ENCODE peak calls at places on chromosomes 7 and 10, in ten cellular contexts. One of them, this sample, is unnamed.

GRCh38 chr7:146478975-146479492 is 362.4 kb downstream of the CNTNAP2 start:
- DNase-seq in body of pancreas: no peak
- DNase-seq in uterus: no peak
- DNase-seq in tibial nerve: no peak
- DNase-seq in breast epithelium: no peak
- DNase-seq in upper lobe of left lung: no peak
- DNase-seq in thyroid gland: no peak
- DNase-seq in prostate gland: no peak
- DNase-seq in right lobe of liver: no peak
- DNase-seq in A549: no peak
- DNase-seq in this sample: no peak

GRCh38 chr7:151821806-151822540 is 54.9 kb downstream of the PRKAG2 start:
- DNase-seq in uterus: no peak
- DNase-seq in breast epithelium: no peak
- DNase-seq in right lobe of liver: peak
- DNase-seq in prostate gland: no peak
- DNase-seq in body of pancreas: no peak
- DNase-seq in A549: no peak
- DNase-seq in thyroid gland: no peak
- DNase-seq in upper lobe of left lung: no peak
- DNase-seq in tibial nerve: no peak
- DNase-seq in this sample: no peak

GRCh38 chr10:127298396-127298795 is 102.0 kb upstream of the INSYN2A start:
- DNase-seq in uterus: no peak
- DNase-seq in right lobe of liver: no peak
- DNase-seq in breast epithelium: no peak
- DNase-seq in upper lobe of left lung: no peak
- DNase-seq in body of pancreas: no peak
- DNase-seq in thyroid gland: no peak
- DNase-seq in tibial nerve: no peak
- DNase-seq in A549: no peak
- DNase-seq in prostate gland: no peak
- DNase-seq in this sample: no peak

GRCh38 chr10:123948030-123948823 is 56.6 kb upstream of the CPXM2 start:
- DNase-seq in upper lobe of left lung: no peak
- DNase-seq in body of pancreas: no peak
- DNase-seq in A549: no peak
- DNase-seq in thyroid gland: no peak
- DNase-seq in uterus: no peak
- DNase-seq in breast epithelium: no peak
- DNase-seq in right lobe of liver: no peak
- DNase-seq in tibial nerve: no peak
- DNase-seq in prostate gland: no peak
- DNase-seq in this sample: no peak

GRCh38 chr7:41702635-41703371 is at the start of gene INHBA:
- DNase-seq in prostate gland: no peak
- DNase-seq in body of pancreas: no peak
- DNase-seq in thyroid gland: no peak
- DNase-seq in breast epithelium: no peak
- DNase-seq in right lobe of liver: no peak
- DNase-seq in upper lobe of left lung: no peak
- DNase-seq in tibial nerve: no peak
- DNase-seq in A549: peak
- DNase-seq in uterus: peak
- DNase-seq in this sample: no peak

GRCh38 chr7:82623812-82624211 is 180.2 kb upstream of the CACNA2D1 start:
- DNase-seq in uterus: no peak
- DNase-seq in upper lobe of left lung: no peak
- DNase-seq in tibial nerve: no peak
- DNase-seq in A549: no peak
- DNase-seq in body of pancreas: no peak
- DNase-seq in right lobe of liver: no peak
- DNase-seq in prostate gland: no peak
- DNase-seq in breast epithelium: no peak
- DNase-seq in thyroid gland: no peak
- DNase-seq in this sample: no peak

GRCh38 chr7:96987719-96988118 is 17.6 kb upstream of the DLX6 start:
- DNase-seq in tibial nerve: no peak
- DNase-seq in uterus: no peak
- DNase-seq in prostate gland: no peak
- DNase-seq in A549: no peak
- DNase-seq in upper lobe of left lung: no peak
- DNase-seq in body of pancreas: no peak
- DNase-seq in thyroid gland: no peak
- DNase-seq in breast epithelium: no peak
- DNase-seq in right lobe of liver: no peak
- DNase-seq in this sample: no peak

GRCh38 chr7:108863221-108863848 is 293.7 kb downstream of the DNAJB9 start:
- DNase-seq in breast epithelium: no peak
- DNase-seq in tibial nerve: no peak
- DNase-seq in A549: no peak
- DNase-seq in thyroid gland: no peak
- DNase-seq in body of pancreas: no peak
- DNase-seq in prostate gland: no peak
- DNase-seq in upper lobe of left lung: no peak
- DNase-seq in uterus: no peak
- DNase-seq in right lobe of liver: no peak
- DNase-seq in this sample: no peak

GRCh38 chr7:94258418-94258817 is 136.3 kb upstream of the COL1A2 start:
- DNase-seq in A549: no peak
- DNase-seq in tibial nerve: no peak
- DNase-seq in prostate gland: no peak
- DNase-seq in uterus: no peak
- DNase-seq in body of pancreas: no peak
- DNase-seq in right lobe of liver: no peak
- DNase-seq in thyroid gland: no peak
- DNase-seq in upper lobe of left lung: no peak
- DNase-seq in breast epithelium: no peak
- DNase-seq in this sample: no peak

GRCh38 chr10:12405342-12406320 is 56.3 kb downstream of the CAMK1D start:
- DNase-seq in body of pancreas: peak
- DNase-seq in upper lobe of left lung: no peak
- DNase-seq in breast epithelium: no peak
- DNase-seq in tibial nerve: no peak
- DNase-seq in thyroid gland: no peak
- DNase-seq in prostate gland: peak
- DNase-seq in uterus: no peak
- DNase-seq in A549: peak
- DNase-seq in right lobe of liver: no peak
- DNase-seq in this sample: no peak

GRCh38 chr7:142800699-142801260 is 30.0 kb downstream of the PRSS2 start:
- DNase-seq in uterus: no peak
- DNase-seq in tibial nerve: no peak
- DNase-seq in body of pancreas: no peak
- DNase-seq in right lobe of liver: no peak
- DNase-seq in prostate gland: no peak
- DNase-seq in thyroid gland: no peak
- DNase-seq in breast epithelium: no peak
- DNase-seq in upper lobe of left lung: no peak
- DNase-seq in A549: no peak
- DNase-seq in this sample: no peak

GRCh38 chr10:132518572-132519381 is 18.8 kb upstream of the INPP5A start:
- DNase-seq in body of pancreas: peak
- DNase-seq in prostate gland: peak
- DNase-seq in A549: no peak
- DNase-seq in uterus: peak
- DNase-seq in right lobe of liver: peak
- DNase-seq in thyroid gland: peak
- DNase-seq in breast epithelium: peak
- DNase-seq in tibial nerve: no peak
- DNase-seq in upper lobe of left lung: peak
- DNase-seq in this sample: peak

GRCh38 chr10:114470956-114471905 is 66.9 kb upstream of the AFAP1L2 start:
- DNase-seq in upper lobe of left lung: peak
- DNase-seq in body of pancreas: peak
- DNase-seq in prostate gland: peak
- DNase-seq in breast epithelium: peak
- DNase-seq in right lobe of liver: peak
- DNase-seq in A549: peak
- DNase-seq in thyroid gland: peak
- DNase-seq in tibial nerve: peak
- DNase-seq in uterus: peak
- DNase-seq in this sample: peak

GRCh38 chr10:7444576-7445226 is 33.9 kb upstream of the SFMBT2 start:
- DNase-seq in right lobe of liver: no peak
- DNase-seq in upper lobe of left lung: no peak
- DNase-seq in uterus: no peak
- DNase-seq in thyroid gland: peak
- DNase-seq in breast epithelium: no peak
- DNase-seq in tibial nerve: no peak
- DNase-seq in A549: no peak
- DNase-seq in prostate gland: no peak
- DNase-seq in body of pancreas: peak
- DNase-seq in this sample: peak

GRCh38 chr7:135659159-135659837 is 3.0 kb upstream of the STMP1 start:
- DNase-seq in thyroid gland: no peak
- DNase-seq in prostate gland: no peak
- DNase-seq in tibial nerve: no peak
- DNase-seq in upper lobe of left lung: no peak
- DNase-seq in body of pancreas: no peak
- DNase-seq in A549: no peak
- DNase-seq in breast epithelium: no peak
- DNase-seq in uterus: no peak
- DNase-seq in right lobe of liver: no peak
- DNase-seq in this sample: no peak

DNA sequence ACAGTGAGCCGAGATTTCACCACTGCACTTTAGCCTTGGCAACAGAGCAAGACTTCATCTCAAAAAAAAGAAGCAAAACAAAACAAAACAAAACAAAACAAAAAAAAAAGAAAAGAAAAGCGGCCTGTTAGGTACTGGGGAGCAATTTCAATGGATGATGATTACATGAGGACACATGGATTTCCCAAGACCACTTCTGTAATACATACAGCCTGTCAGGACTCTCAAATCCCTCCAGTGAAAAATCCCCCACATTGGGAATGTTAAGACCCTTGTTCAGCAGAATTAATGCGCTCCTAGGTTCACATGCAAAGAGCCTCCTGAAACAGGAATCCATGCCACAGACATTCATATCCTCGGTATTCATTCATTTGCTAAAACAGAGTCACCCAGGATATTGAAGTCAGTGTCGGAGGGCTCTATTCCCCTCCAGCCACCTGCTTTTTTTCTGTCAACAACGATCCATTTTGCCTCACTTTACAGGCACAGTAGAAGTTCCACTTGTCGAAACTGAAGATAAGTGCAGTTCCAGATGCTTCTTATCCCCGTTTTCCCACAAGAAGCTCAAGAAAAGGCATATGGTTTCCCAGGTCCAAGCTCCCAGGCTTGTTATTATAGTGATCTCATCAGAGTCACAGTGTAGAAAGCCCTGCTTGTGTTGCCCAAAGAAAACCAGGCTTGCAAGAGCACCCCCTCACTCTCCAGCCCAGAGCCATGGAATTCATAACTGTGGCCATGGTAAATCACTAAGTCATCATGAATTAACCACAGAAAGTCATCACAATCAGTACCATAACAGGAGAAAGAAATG is 20.2 kb downstream of the SLC16A12 start:
- DNase-seq in tibial nerve: peak
- DNase-seq in right lobe of liver: no peak
- DNase-seq in prostate gland: no peak
- DNase-seq in uterus: no peak
- DNase-seq in thyroid gland: peak
- DNase-seq in A549: no peak
- DNase-seq in breast epithelium: no peak
- DNase-seq in body of pancreas: peak
- DNase-seq in upper lobe of left lung: no peak
- DNase-seq in this sample: no peak
- H3K27ac ChIP-seq in tibial nerve: peak
- H3K27ac ChIP-seq in right lobe of liver: no peak
- H3K27ac ChIP-seq in prostate gland: no peak
- H3K27ac ChIP-seq in uterus: peak
- H3K27ac ChIP-seq in thyroid gland: peak
- H3K27ac ChIP-seq in A549: no peak
- H3K27ac ChIP-seq in breast epithelium: peak
- H3K27ac ChIP-seq in body of pancreas: peak
- H3K27ac ChIP-seq in upper lobe of left lung: peak
- H3K27ac ChIP-seq in this sample: peak

GRCh38 chr10:79067241-79068202 is 1.2 kb upstream of the ZMIZ1 start:
- DNase-seq in breast epithelium: peak
- DNase-seq in uterus: peak
- DNase-seq in upper lobe of left lung: peak
- DNase-seq in right lobe of liver: peak
- DNase-seq in thyroid gland: peak
- DNase-seq in prostate gland: peak
- DNase-seq in A549: peak
- DNase-seq in body of pancreas: peak
- DNase-seq in tibial nerve: peak
- DNase-seq in this sample: peak
- TF ChIP-seq POLR2A in breast epithelium: no peak
- TF ChIP-seq POLR2A in uterus: no peak
- TF ChIP-seq POLR2A in upper lobe of left lung: no peak
- TF ChIP-seq POLR2A in right lobe of liver: peak
- TF ChIP-seq POLR2A in thyroid gland: peak
- TF ChIP-seq POLR2A in prostate gland: no peak
- TF ChIP-seq POLR2A in A549: no peak
- TF ChIP-seq POLR2A in body of pancreas: no peak
- TF ChIP-seq POLR2A in tibial nerve: peak
- TF ChIP-seq POLR2A in this sample: no peak

GRCh38 chr10:120507175-120507574 is 50.1 kb downstream of the PLPP4 start:
- DNase-seq in tibial nerve: no peak
- DNase-seq in prostate gland: no peak
- DNase-seq in body of pancreas: no peak
- DNase-seq in upper lobe of left lung: no peak
- DNase-seq in right lobe of liver: no peak
- DNase-seq in thyroid gland: no peak
- DNase-seq in breast epithelium: no peak
- DNase-seq in uterus: no peak
- DNase-seq in A549: no peak
- DNase-seq in this sample: no peak
- H3K27ac ChIP-seq in tibial nerve: no peak
- H3K27ac ChIP-seq in prostate gland: no peak
- H3K27ac ChIP-seq in body of pancreas: no peak
- H3K27ac ChIP-seq in upper lobe of left lung: no peak
- H3K27ac ChIP-seq in right lobe of liver: no peak
- H3K27ac ChIP-seq in thyroid gland: no peak
- H3K27ac ChIP-seq in breast epithelium: no peak
- H3K27ac ChIP-seq in uterus: no peak
- H3K27ac ChIP-seq in A549: no peak
- H3K27ac ChIP-seq in this sample: no peak

DNA sequence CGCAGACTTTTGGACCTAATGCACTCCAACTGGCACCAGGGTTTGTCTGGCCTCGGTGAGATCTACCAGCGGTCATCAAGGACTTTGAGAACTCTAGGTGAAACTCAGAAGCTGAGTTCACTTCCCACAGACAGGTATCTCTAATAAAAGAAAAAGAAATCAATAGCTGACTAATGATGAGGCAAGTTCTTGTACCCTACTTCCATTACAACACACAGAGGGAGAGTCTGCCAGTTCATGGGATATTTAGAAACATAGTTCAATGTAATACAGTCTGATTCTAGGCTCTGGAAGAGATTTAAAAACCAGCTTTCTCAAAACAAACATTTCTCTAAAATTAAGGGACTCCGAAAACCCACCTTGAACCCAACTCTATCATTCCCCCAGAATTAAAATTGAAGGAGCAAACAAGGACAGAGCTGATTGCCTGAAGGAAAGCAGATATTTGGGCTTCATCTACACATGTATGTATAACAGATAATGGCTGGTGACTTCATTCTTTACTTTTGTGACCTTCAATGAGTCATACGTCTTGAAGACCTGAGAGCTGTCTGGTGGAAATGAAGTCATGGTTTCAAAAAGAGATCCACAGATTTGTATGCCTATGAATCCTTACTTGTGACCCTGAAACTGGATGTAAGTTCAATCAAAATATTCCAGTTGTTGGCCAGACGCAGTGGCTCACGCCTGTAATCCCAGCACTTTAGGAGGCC is 2.7 kb upstream of the PNLIPRP1 start:
- DNase-seq in body of pancreas: no peak
- DNase-seq in prostate gland: no peak
- DNase-seq in uterus: no peak
- DNase-seq in right lobe of liver: no peak
- DNase-seq in upper lobe of left lung: no peak
- DNase-seq in tibial nerve: no peak
- DNase-seq in A549: no peak
- DNase-seq in thyroid gland: no peak
- DNase-seq in breast epithelium: no peak
- DNase-seq in this sample: no peak
- TF ChIP-seq POLR2A in body of pancreas: no peak
- TF ChIP-seq POLR2A in prostate gland: no peak
- TF ChIP-seq POLR2A in uterus: no peak
- TF ChIP-seq POLR2A in right lobe of liver: no peak
- TF ChIP-seq POLR2A in upper lobe of left lung: no peak
- TF ChIP-seq POLR2A in tibial nerve: no peak
- TF ChIP-seq POLR2A in A549: no peak
- TF ChIP-seq POLR2A in thyroid gland: no peak
- TF ChIP-seq POLR2A in breast epithelium: no peak
- TF ChIP-seq POLR2A in this sample: no peak

This sample was measured in transverse colon.